ENCODE peak calls at places on chromosomes 7 and 10, in four cellular contexts. S, P, B and R are unnamed samples.

GRCh38 chr10:64430690-64431323 is 909.6 kb downstream of the REEP3 start:
- DNase-seq in S (no peak), P (peak; percentile 1), B (peak; percentile 2), R (no peak)

GRCh38 chr10:23110722-23111660 is 15.6 kb downstream of the MSRB2 start:
- DNase-seq in S (no peak), P (no peak), B (no peak), R (no peak)

GRCh38 chr10:101176577-101176976 is 45.5 kb downstream of the TLX1 start:
- DNase-seq in S (no peak), P (no peak), B (no peak), R (no peak)

GRCh38 chr10:132961420-132961803 is 19.0 kb upstream of the CFAP46 start:
- DNase-seq in S (no peak), P (no peak), B (no peak), R (no peak)

GRCh38 chr7:38232475-38233366 is 40.7 kb downstream of the TARP start:
- DNase-seq in S (peak; percentile 84), P (peak; percentile 72), B (peak; percentile 59), R (no peak)

GRCh38 chr10:13158401-13158800 is 3.0 kb upstream of the MCM10 start:
- DNase-seq in S (peak; percentile 53), P (no peak), B (no peak), R (no peak)

GRCh38 chr7:25069900-25070443 is 55.1 kb downstream of the CYCS start:
- DNase-seq in S (peak; percentile 66), P (peak; percentile 83), B (peak; percentile 77), R (peak; percentile 67)

GRCh38 chr7:92613214-92613613 is 23.0 kb upstream of the FAM133B start:
- DNase-seq in S (no peak), P (no peak), B (no peak), R (no peak)

GRCh38 chr10:124007102-124007772 is 86.2 kb downstream of the CHST15 start:
- DNase-seq in S (no peak), P (no peak), B (no peak), R (no peak)

GRCh38 chr10:113736576-113736975 is 14.9 kb upstream of the PLEKHS1 start:
- DNase-seq in S (no peak), P (peak; percentile 34), B (peak; percentile 47), R (no peak)

GRCh38 chr7:49839863-49840262 is 66.4 kb downstream of the VWC2 start:
- DNase-seq in S (no peak), P (no peak), B (no peak), R (no peak)

GRCh38 chr10:102310356-102311024 is 65.2 kb downstream of the GBF1 start:
- DNase-seq in S (no peak), P (peak; percentile 71), B (peak; percentile 85), R (peak; percentile 80)

GRCh38 chr10:24277277-24277676 is 68.3 kb downstream of the KIAA1217 start:
- DNase-seq in S (no peak), P (no peak), B (no peak), R (no peak)

GRCh38 chr10:117441366-117441765 is 66.1 kb upstream of the PDZD8 start:
- DNase-seq in S (no peak), P (no peak), B (peak; percentile 66), R (no peak)

GRCh38 chr7:41030673-41031072 is 672.2 kb downstream of the INHBA start:
- DNase-seq in S (no peak), P (peak; percentile 42), B (peak; percentile 54), R (no peak)

GRCh38 chr7:72032934-72033333 is 379.2 kb downstream of the CALN1 start:
- DNase-seq in S (no peak), P (no peak), B (no peak), R (no peak)

GRCh38 chr10:45433716-45434469 is 59.9 kb downstream of the ALOX5 start:
- DNase-seq in S (no peak), P (no peak), B (no peak), R (no peak)

GRCh38 chr7:111678281-111678680 is 116.0 kb upstream of the IMMP2L start:
- DNase-seq in S (no peak), P (peak; percentile 44), B (peak; percentile 40), R (no peak)

GRCh38 chr7:81685263-81685868 is 84.5 kb downstream of the HGF start:
- DNase-seq in S (no peak), P (no peak), B (no peak), R (no peak)

GRCh38 chr10:43123361-43124093 is 14.7 kb upstream of the CSGALNACT2 start:
- DNase-seq in S (no peak), P (no peak), B (no peak), R (no peak)

GRCh38 chr10:58086144-58086762 is 181.4 kb downstream of the IPMK start:
- DNase-seq in S (no peak), P (no peak), B (no peak), R (no peak)